ENCODE peak calls at places on chromosome 1, in eight cellular contexts. One of them, this sample, is unnamed. For H3K27me3, the result is how much of the 10 kb centered on the place peaks cover.

GRCh38 chr1:244100691-244101453 is 49.8 kb downstream of the ZBTB18 start:
- DNase-seq in upper lobe of right lung: no peak
- DNase-seq in IMR-90: peak
- DNase-seq in transverse colon: no peak
- DNase-seq in cardiac muscle cell: no peak
- DNase-seq in heart right ventricle: no peak
- DNase-seq in fibroblast of lung: peak
- DNase-seq in psoas muscle: no peak
- DNase-seq in this sample: no peak

GRCh38 chr1:186626533-186626932 is 53.7 kb downstream of the PTGS2 start:
- DNase-seq in upper lobe of right lung: no peak
- DNase-seq in IMR-90: no peak
- DNase-seq in transverse colon: no peak
- DNase-seq in cardiac muscle cell: no peak
- DNase-seq in heart right ventricle: no peak
- DNase-seq in fibroblast of lung: no peak
- DNase-seq in psoas muscle: no peak
- DNase-seq in this sample: no peak

GRCh38 chr1:169724168-169724567 is 9.7 kb downstream of the SELE start:
- DNase-seq in upper lobe of right lung: no peak
- DNase-seq in IMR-90: no peak
- DNase-seq in transverse colon: peak
- DNase-seq in cardiac muscle cell: no peak
- DNase-seq in heart right ventricle: no peak
- DNase-seq in fibroblast of lung: no peak
- DNase-seq in psoas muscle: no peak
- DNase-seq in this sample: no peak

GRCh38 chr1:25799758-25800537 is at the start of gene SELENON:
- DNase-seq in upper lobe of right lung: peak
- DNase-seq in IMR-90: peak
- DNase-seq in transverse colon: peak
- DNase-seq in cardiac muscle cell: peak
- DNase-seq in heart right ventricle: peak
- DNase-seq in fibroblast of lung: peak
- DNase-seq in psoas muscle: peak
- DNase-seq in this sample: no peak

GRCh38 chr1:1213153-1213918 is 617 bp downstream of the TNFRSF4 start:
- DNase-seq in upper lobe of right lung: no peak
- DNase-seq in IMR-90: no peak
- DNase-seq in transverse colon: peak
- DNase-seq in cardiac muscle cell: no peak
- DNase-seq in heart right ventricle: no peak
- DNase-seq in fibroblast of lung: no peak
- DNase-seq in psoas muscle: peak
- DNase-seq in this sample: no peak

GRCh38 chr1:60848583-60849188 is 233.7 kb upstream of the NFIA start:
- DNase-seq in upper lobe of right lung: no peak
- DNase-seq in IMR-90: peak
- DNase-seq in transverse colon: no peak
- DNase-seq in cardiac muscle cell: peak
- DNase-seq in heart right ventricle: no peak
- DNase-seq in fibroblast of lung: peak
- DNase-seq in psoas muscle: no peak
- DNase-seq in this sample: peak

GRCh38 chr1:238951809-238952208 is 434.6 kb upstream of the CHRM3 start:
- DNase-seq in upper lobe of right lung: no peak
- DNase-seq in IMR-90: peak
- DNase-seq in transverse colon: no peak
- DNase-seq in cardiac muscle cell: peak
- DNase-seq in heart right ventricle: no peak
- DNase-seq in fibroblast of lung: peak
- DNase-seq in psoas muscle: no peak
- DNase-seq in this sample: no peak

GRCh38 chr1:115166531-115167091 is 77.3 kb upstream of the TSPAN2 start:
- DNase-seq in upper lobe of right lung: no peak
- DNase-seq in IMR-90: peak
- DNase-seq in transverse colon: no peak
- DNase-seq in cardiac muscle cell: no peak
- DNase-seq in heart right ventricle: no peak
- DNase-seq in fibroblast of lung: peak
- DNase-seq in psoas muscle: no peak
- DNase-seq in this sample: no peak

DNA sequence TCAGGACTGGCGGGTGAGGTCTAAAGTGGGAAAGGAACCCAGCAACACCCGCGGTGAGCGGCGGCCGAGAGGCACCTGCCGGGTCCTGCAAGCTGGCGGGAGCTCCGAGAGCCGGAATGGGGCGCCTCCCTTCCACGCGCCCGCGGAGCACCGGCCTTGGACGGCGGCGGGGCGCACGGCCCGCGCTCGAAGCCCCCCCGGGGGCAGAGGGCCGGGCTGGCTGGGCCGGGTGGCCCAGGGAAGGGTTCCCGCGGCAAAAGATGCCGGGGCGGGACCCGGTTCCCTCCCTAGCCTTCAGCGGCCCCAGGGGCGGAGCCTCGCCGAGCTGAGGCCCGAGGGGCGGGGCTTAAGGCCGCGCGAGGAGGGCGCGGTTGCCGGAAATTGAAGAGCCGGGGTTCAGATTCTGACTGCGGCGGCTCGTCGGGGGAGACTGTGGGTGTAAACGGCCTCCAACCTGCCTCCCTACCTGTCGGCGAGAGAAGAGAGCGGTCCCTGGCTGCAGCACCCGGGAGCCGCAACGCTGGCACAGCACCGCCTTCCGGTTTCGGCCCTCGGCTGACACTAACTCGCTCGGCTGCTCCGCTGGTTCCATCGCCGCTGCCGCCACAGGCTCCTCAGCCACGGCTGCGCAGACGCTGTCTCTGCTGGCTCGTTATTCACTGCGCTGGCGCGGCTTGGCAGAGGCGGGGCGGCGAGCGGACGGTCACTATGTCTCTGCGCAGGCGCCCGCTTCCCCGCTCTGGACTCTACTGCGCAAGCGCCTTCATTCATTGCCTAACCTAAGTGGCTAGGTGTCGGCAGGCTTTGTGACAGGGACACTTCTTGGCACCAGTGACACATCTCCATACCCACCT is at the start of gene RABIF:
- DNase-seq in upper lobe of right lung: peak
- DNase-seq in IMR-90: peak
- DNase-seq in transverse colon: peak
- DNase-seq in cardiac muscle cell: peak
- DNase-seq in heart right ventricle: peak
- DNase-seq in fibroblast of lung: peak
- DNase-seq in psoas muscle: peak
- DNase-seq in this sample: peak
- TF ChIP-seq CTCF in upper lobe of right lung: peak
- TF ChIP-seq CTCF in IMR-90: peak
- TF ChIP-seq CTCF in transverse colon: no peak
- TF ChIP-seq CTCF in cardiac muscle cell: peak
- TF ChIP-seq CTCF in heart right ventricle: no peak
- TF ChIP-seq CTCF in fibroblast of lung: no peak
- TF ChIP-seq CTCF in psoas muscle: no peak
- TF ChIP-seq CTCF in this sample: peak

DNA sequence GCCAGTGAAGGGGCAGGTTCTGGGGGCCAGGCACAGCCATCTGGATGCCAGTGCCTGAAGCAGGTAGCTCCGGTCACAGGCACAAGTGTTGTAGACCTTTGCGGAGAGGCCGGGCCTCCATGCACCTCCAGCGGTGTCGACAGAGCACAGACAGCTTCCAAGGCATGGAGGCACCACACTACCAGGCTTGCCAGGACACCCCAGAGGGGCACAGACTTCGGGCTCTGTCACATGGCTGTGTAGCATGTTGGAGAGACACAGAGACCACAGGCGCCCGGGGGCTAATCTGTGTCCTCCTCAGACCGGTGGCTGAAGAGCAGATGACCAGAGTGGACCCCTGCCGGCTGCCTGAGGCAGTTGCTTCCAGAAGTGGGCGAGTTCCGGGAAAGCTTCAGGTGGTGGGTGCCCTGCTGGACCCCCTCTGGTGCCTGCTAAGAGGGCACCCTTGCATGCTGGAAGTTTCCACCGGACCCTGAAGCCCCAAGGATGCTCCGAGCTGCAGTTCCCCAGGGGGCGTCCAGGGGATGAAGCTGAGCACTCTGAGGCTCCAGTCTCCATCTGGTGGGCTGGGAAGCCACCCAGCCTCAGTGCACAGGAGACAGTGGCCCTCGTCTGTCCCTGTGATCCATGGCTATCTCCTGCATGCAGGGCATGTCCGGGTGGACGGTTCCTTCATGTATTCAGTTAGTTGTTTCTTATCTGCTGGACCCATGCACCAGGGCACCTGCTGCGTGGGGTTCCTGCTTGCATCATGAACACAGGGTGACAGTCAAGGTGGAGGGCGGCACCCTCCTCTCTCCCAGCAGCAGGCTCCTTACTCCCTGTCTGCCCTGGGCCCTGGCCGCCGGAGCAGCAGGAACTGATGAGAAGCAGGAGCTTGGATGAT is 82.4 kb downstream of the OBSCN start:
- DNase-seq in upper lobe of right lung: peak
- DNase-seq in IMR-90: no peak
- DNase-seq in transverse colon: no peak
- DNase-seq in cardiac muscle cell: no peak
- DNase-seq in heart right ventricle: no peak
- DNase-seq in fibroblast of lung: no peak
- DNase-seq in psoas muscle: peak
- DNase-seq in this sample: no peak
- H3K4me3 ChIP-seq in upper lobe of right lung: no peak
- H3K4me3 ChIP-seq in IMR-90: no peak
- H3K4me3 ChIP-seq in transverse colon: no peak
- H3K4me3 ChIP-seq in cardiac muscle cell: no peak
- H3K4me3 ChIP-seq in heart right ventricle: no peak
- H3K4me3 ChIP-seq in fibroblast of lung: no peak
- H3K4me3 ChIP-seq in psoas muscle: no peak
- H3K4me3 ChIP-seq in this sample: no peak

GRCh38 chr1:3444736-3445135 is 9.7 kb upstream of the ARHGEF16 start:
- DNase-seq in upper lobe of right lung: no peak
- DNase-seq in IMR-90: no peak
- DNase-seq in transverse colon: no peak
- DNase-seq in cardiac muscle cell: no peak
- DNase-seq in heart right ventricle: no peak
- DNase-seq in fibroblast of lung: no peak
- DNase-seq in psoas muscle: peak
- DNase-seq in this sample: no peak

GRCh38 chr1:3442331-3442730 is 12.1 kb upstream of the ARHGEF16 start:
- DNase-seq in upper lobe of right lung: no peak
- DNase-seq in IMR-90: no peak
- DNase-seq in transverse colon: no peak
- DNase-seq in cardiac muscle cell: no peak
- DNase-seq in heart right ventricle: no peak
- DNase-seq in fibroblast of lung: no peak
- DNase-seq in psoas muscle: peak
- DNase-seq in this sample: no peak

GRCh38 chr1:3441880-3442279 is 12.6 kb upstream of the ARHGEF16 start:
- DNase-seq in upper lobe of right lung: no peak
- DNase-seq in IMR-90: no peak
- DNase-seq in transverse colon: no peak
- DNase-seq in cardiac muscle cell: no peak
- DNase-seq in heart right ventricle: no peak
- DNase-seq in fibroblast of lung: no peak
- DNase-seq in psoas muscle: no peak
- DNase-seq in this sample: no peak

GRCh38 chr1:3442901-3443300 is 11.6 kb upstream of the ARHGEF16 start:
- DNase-seq in upper lobe of right lung: no peak
- DNase-seq in IMR-90: no peak
- DNase-seq in transverse colon: no peak
- DNase-seq in cardiac muscle cell: no peak
- DNase-seq in heart right ventricle: no peak
- DNase-seq in fibroblast of lung: no peak
- DNase-seq in psoas muscle: peak
- DNase-seq in this sample: no peak

DNA sequence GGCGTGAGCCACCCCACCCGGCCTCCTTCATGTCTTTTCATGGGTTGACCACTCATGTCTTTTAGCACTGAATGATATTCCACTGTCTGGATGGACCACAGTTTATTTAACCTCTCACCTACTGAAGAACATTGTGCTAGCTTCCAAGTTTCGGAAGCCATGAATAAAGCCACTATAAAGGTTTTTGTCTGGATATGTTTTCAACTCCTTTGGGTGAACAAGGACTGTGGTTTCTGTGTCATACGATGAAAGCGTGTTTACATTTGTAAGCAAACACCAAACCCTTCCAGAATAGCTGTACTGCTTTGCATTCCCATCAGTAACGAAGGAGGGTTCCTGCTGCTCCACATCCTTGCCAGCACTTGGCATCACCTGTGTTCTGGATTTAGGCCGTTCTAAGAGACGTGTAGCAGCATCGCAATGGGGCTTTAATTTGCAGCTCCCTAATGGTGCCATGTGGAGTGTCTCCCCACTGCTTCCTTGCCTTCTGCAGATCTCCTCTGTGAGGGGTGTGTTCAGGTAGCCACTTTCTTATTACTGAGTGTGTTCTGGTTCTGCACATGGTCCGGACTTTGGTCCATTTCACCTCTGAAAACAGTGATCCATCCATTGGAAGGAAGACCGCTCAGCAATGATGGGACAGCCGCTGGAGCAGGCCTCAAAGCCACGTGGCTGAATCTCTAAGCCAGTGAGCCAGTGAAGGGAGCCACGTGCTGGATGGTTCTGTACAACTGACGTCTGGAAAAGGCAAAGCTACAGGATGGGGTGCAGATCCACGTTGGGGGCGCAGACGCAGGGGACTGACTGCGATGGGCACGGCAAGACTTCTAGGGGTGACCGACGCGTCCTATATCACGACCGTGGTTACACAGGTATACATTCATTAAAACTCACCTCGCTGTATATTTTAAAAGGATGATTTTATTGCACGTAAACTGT is 10.4 kb upstream of the ARHGEF16 start:
- DNase-seq in upper lobe of right lung: no peak
- DNase-seq in IMR-90: peak
- DNase-seq in transverse colon: no peak
- DNase-seq in cardiac muscle cell: no peak
- DNase-seq in heart right ventricle: no peak
- DNase-seq in fibroblast of lung: no peak
- DNase-seq in psoas muscle: peak
- DNase-seq in this sample: no peak
- H3K27me3 ChIP-seq in upper lobe of right lung: under half
- H3K27me3 ChIP-seq in IMR-90: under half
- H3K27me3 ChIP-seq in transverse colon: under half
- H3K27me3 ChIP-seq in cardiac muscle cell: under half
- H3K27me3 ChIP-seq in heart right ventricle: under half
- H3K27me3 ChIP-seq in fibroblast of lung: under half
- H3K27me3 ChIP-seq in psoas muscle: under half
- H3K27me3 ChIP-seq in this sample: under half

DNA sequence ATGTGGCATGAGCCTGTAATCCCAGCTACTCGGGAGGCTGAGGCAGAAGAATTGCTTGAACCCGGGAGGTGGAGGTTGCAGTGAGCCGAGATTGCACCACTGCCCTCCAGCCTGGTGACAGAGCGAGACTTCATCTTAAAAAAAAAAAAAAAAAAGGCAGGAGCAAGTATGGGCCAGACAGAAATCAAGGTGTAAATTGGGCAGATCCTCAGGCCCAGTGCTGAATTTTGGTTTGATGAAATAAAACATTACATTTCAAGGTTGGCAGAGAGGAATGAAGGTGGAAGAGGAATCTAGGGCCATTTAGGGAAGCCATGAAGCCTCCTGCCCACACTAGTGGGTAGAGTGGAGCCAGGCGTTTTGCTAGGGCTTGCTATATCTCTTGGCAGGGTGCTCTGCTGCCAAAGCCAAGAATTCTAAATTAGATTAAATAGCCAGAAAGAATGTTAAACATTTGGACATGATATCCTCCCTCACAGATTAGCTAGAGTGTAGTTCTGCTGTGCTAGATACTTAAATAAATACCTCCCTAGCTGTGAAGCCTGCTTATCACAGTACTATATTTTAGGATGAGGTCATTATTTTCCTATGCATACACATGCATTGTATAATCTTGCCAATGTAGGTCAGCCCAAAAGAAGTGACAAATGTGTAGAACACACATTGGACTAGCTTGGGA is 16.6 kb upstream of the LGALS8 start:
- DNase-seq in upper lobe of right lung: no peak
- DNase-seq in IMR-90: peak
- DNase-seq in transverse colon: no peak
- DNase-seq in cardiac muscle cell: no peak
- DNase-seq in heart right ventricle: peak
- DNase-seq in fibroblast of lung: peak
- DNase-seq in psoas muscle: no peak
- DNase-seq in this sample: no peak
- TF ChIP-seq CTCF in upper lobe of right lung: no peak
- TF ChIP-seq CTCF in IMR-90: no peak
- TF ChIP-seq CTCF in transverse colon: no peak
- TF ChIP-seq CTCF in cardiac muscle cell: no peak
- TF ChIP-seq CTCF in heart right ventricle: no peak
- TF ChIP-seq CTCF in fibroblast of lung: no peak
- TF ChIP-seq CTCF in psoas muscle: no peak
- TF ChIP-seq CTCF in this sample: no peak

This sample was measured in BJ.